ENCODE peak calls at places on chromosomes 2 and 18, in four cellular contexts. Z is iPS DF 6.9, U is BJ, W is Peyer's patch. P is an unnamed sample. For H3K36me3, the result is how much of the 10 kb centered on the place peaks cover.

GRCh38 chr2:69576895-69577294 is 66.6 kb downstream of the AAK1 start:
- DNase-seq in U (no peak), Z (no peak), W (no peak), P (no peak)

GRCh38 chr2:86284401-86284841 is 53.0 kb downstream of the REEP1 start:
- DNase-seq in Z (no peak), U (no peak), W (no peak), P (peak)

GRCh38 chr2:113829836-113830235 is 60.1 kb upstream of the ACTR3 start:
- DNase-seq in U (no peak), W (no peak), Z (no peak), P (no peak)

GRCh38 chr2:152234277-152234676 is 58.7 kb upstream of the STAM2 start:
- DNase-seq in Z (no peak), U (no peak), W (no peak), P (no peak)

GRCh38 chr2:48265169-48266013 is 264.6 kb upstream of the STON1 start:
- DNase-seq in W (no peak), Z (no peak), U (no peak), P (no peak)

GRCh38 chr2:174336403-174337336 is 1.9 kb downstream of the SP9 start:
- DNase-seq in U (no peak), W (no peak), Z (no peak), P (peak)

GRCh38 chr2:134402385-134402784 is 148.5 kb downstream of the MGAT5 start:
- DNase-seq in U (no peak), Z (no peak), W (no peak), P (no peak)

GRCh38 chr2:206028101-206028500 is 57.9 kb downstream of the INO80D start:
- DNase-seq in U (no peak), W (no peak), Z (no peak), P (no peak)

GRCh38 chr2:29309090-29310054 is 194.2 kb downstream of the CLIP4 start:
- DNase-seq in Z (peak), U (no peak), W (peak), P (no peak)

GRCh38 chr2:127634066-127634617 is 11.8 kb upstream of the GPR17 start:
- DNase-seq in U (no peak), Z (no peak), W (peak), P (no peak)

GRCh38 chr2:162123806-162124758 is 28.0 kb downstream of the GCG start:
- DNase-seq in Z (peak), U (no peak), W (no peak), P (no peak)

GRCh38 chr18:58580623-58581022 is 48.3 kb downstream of the ALPK2 start:
- DNase-seq in U (no peak), Z (peak), W (no peak), P (no peak)

GRCh38 chr2:24984912-24985311 is 13.2 kb upstream of the DNAJC27 start:
- DNase-seq in W (no peak), Z (no peak), U (no peak), P (no peak)

GRCh38 chr18:23619388-23619873 is 33.1 kb upstream of the NPC1 start:
- DNase-seq in U (no peak), Z (no peak), W (no peak), P (peak)

GRCh38 chr18:45684341-45685115 is 39.5 kb upstream of the SLC14A1 start:
- DNase-seq in U (peak), Z (no peak), W (no peak), P (no peak)

GRCh38 chr18:25351773-25352628 is at the start of gene ZNF521:
- DNase-seq in U (no peak), Z (no peak), W (peak), P (peak)

GRCh38 chr18:3584897-3585460 is 135.0 kb downstream of the TGIF1 start:
- DNase-seq in Z (no peak), U (no peak), W (peak), P (no peak)

GRCh38 chr2:205527801-205528200 is 154.5 kb upstream of the NRP2 start:
- DNase-seq in Z (no peak), W (no peak), U (no peak), P (no peak)

GRCh38 chr2:37377187-37377532 is 32.7 kb downstream of the QPCT start:
- DNase-seq in U (no peak), W (no peak), Z (no peak), P (no peak)

GRCh38 chr2:189393440-189394111 is 47.7 kb upstream of the WDR75 start:
- DNase-seq in Z (no peak), U (peak), W (no peak), P (no peak)

GRCh38 chr2:168008796-168009195 is 238.6 kb downstream of the STK39 start:
- DNase-seq in U (no peak), Z (no peak), W (no peak), P (no peak)

GRCh38 chr2:88692187-88692586 is 714 bp downstream of the RPIA start:
- DNase-seq in U (no peak), W (peak), Z (no peak), P (peak)

GRCh38 chr2:30768036-30768686 is 39.1 kb downstream of the CAPN13 start:
- DNase-seq in Z (no peak), W (no peak), U (no peak), P (no peak)

GRCh38 chr18:78601349-78601748 is 378.3 kb upstream of the SALL3 start:
- DNase-seq in U (no peak), Z (no peak), W (no peak), P (no peak)

GRCh38 chr2:67991456-67991855 is 71.3 kb downstream of the C1D start:
- DNase-seq in U (no peak), W (no peak), Z (no peak), P (no peak)

GRCh38 chr2:59680863-59681262 is 872.6 kb downstream of the BCL11A start:
- DNase-seq in W (no peak), Z (no peak), U (no peak), P (no peak)

GRCh38 chr2:215653344-215654015 is 217.6 kb upstream of the FN1 start:
- DNase-seq in U (no peak), Z (no peak), W (no peak), P (no peak)

GRCh38 chr2:17780546-17780945 is 26.6 kb downstream of the GEN1 start:
- DNase-seq in W (no peak), U (no peak), Z (no peak), P (no peak)

GRCh38 chr2:223860809-223861738 is 23.7 kb upstream of the AP1S3 start:
- DNase-seq in Z (no peak), U (no peak), W (no peak), P (no peak)

GRCh38 chr2:26324903-26325302 is 21.0 kb upstream of the SELENOI start:
- DNase-seq in U (no peak), W (no peak), Z (no peak), P (no peak)

GRCh38 chr18:3869848-3870247 is 419.9 kb downstream of the TGIF1 start:
- DNase-seq in Z (peak), U (peak), W (no peak), P (no peak)

DNA sequence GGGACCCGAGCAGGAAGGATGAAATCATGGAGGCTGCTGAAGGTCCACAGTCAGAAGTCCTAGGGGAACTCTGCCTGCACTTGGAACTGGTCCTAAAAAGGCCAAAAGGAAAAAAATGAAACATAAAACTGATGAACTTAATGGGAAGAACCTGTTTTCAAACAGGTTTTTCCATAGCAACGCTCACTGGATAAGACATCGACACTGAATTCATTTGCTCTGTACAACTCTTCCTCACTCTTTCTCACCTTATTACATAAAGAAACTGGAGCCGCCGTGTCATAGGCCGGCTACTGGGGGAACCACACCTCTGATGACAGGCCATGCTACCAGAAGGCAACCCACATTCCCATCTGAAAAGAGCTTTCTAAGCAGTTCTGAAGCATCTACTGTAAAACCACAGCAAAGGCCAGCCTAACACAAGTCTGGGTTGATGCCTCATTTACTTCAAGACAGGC is 83.6 kb downstream of the FARSB start:
- DNase-seq in U (no peak), Z (no peak), W (no peak), P (no peak)
- H3K36me3 ChIP-seq in U (under half), Z (under half), W (under half), P (under half)

GRCh38 chr2:239108459-239108858 is 260.6 kb downstream of the TWIST2 start:
- DNase-seq in W (no peak), U (no peak), Z (no peak), P (no peak)
- H3K36me3 ChIP-seq in W (half or more), U (under half), Z (under half), P (half or more)

GRCh38 chr2:199462167-199462976 is 4.6 kb upstream of the SATB2 start:
- DNase-seq in W (no peak), Z (no peak), U (no peak), P (no peak)
- H3K36me3 ChIP-seq in W (under half), Z (under half), U (under half), P (under half)

GRCh38 chr18:12346240-12346565 is 30.8 kb downstream of the AFG3L2 start:
- DNase-seq in U (no peak), Z (no peak), W (no peak), P (no peak)
- H3K36me3 ChIP-seq in U (under half), Z (under half), W (half or more), P (half or more)

GRCh38 chr2:233265899-233266431 is 14.5 kb downstream of the ATG16L1 start:
- DNase-seq in W (no peak), U (no peak), Z (no peak), P (no peak)
- H3K36me3 ChIP-seq in W (half or more), U (under half), Z (under half), P (half or more)

GRCh38 chr2:232772540-232772939 is 3.8 kb downstream of the KCNJ13 start:
- DNase-seq in U (no peak), W (no peak), Z (no peak), P (no peak)
- H3K36me3 ChIP-seq in U (under half), W (under half), Z (under half), P (under half)

GRCh38 chr18:35139517-35139916 is 98.3 kb downstream of the MAPRE2 start:
- DNase-seq in U (no peak), W (no peak), Z (no peak), P (no peak)
- H3K36me3 ChIP-seq in U (under half), W (under half), Z (under half), P (under half)

P was measured in upper lobe of right lung.